ENCODE peak calls at places on chromosomes 6 and 20, in six cellular contexts. One of them, this sample, is unnamed.

GRCh38 chr6:79536615-79536968 is 638 bp downstream of the LCA5 start:
- DNase-seq in Daoy: peak; percentile 30
- DNase-seq in anterior cingulate cortex: no peak
- DNase-seq in AG09309: no peak
- DNase-seq in posterior cingulate gyrus: no peak
- DNase-seq in AG20443: peak; percentile 35
- DNase-seq in this sample: no peak

GRCh38 chr6:57283096-57283495 is 34.3 kb upstream of the PRIM2 start:
- DNase-seq in AG09309: no peak
- DNase-seq in AG20443: no peak
- DNase-seq in anterior cingulate cortex: no peak
- DNase-seq in posterior cingulate gyrus: no peak
- DNase-seq in Daoy: no peak
- DNase-seq in this sample: no peak

GRCh38 chr20:49938173-49939163 is 2.3 kb downstream of the RNF114 start:
- DNase-seq in AG20443: peak; percentile 47
- DNase-seq in AG09309: no peak
- DNase-seq in posterior cingulate gyrus: peak; percentile 79
- DNase-seq in anterior cingulate cortex: peak; percentile 5
- DNase-seq in Daoy: no peak
- DNase-seq in this sample: no peak

GRCh38 chr20:37526238-37526838 is 1.3 kb downstream of the BLCAP start:
- DNase-seq in Daoy: peak; percentile 62
- DNase-seq in AG20443: peak; percentile 72
- DNase-seq in AG09309: no peak
- DNase-seq in posterior cingulate gyrus: no peak
- DNase-seq in anterior cingulate cortex: no peak
- DNase-seq in this sample: no peak

GRCh38 chr6:35292494-35292893 is 5.1 kb upstream of the DEF6 start:
- DNase-seq in posterior cingulate gyrus: no peak
- DNase-seq in Daoy: no peak
- DNase-seq in anterior cingulate cortex: no peak
- DNase-seq in AG09309: no peak
- DNase-seq in AG20443: no peak
- DNase-seq in this sample: no peak

GRCh38 chr6:117495873-117496272 is 13.4 kb downstream of the DCBLD1 start:
- DNase-seq in anterior cingulate cortex: no peak
- DNase-seq in Daoy: no peak
- DNase-seq in AG09309: no peak
- DNase-seq in posterior cingulate gyrus: no peak
- DNase-seq in AG20443: no peak
- DNase-seq in this sample: no peak

GRCh38 chr6:112881027-112881426 is 533.9 kb downstream of the RFPL4B start:
- DNase-seq in AG09309: peak; percentile 59
- DNase-seq in AG20443: peak; percentile 28
- DNase-seq in anterior cingulate cortex: no peak
- DNase-seq in Daoy: peak; percentile 33
- DNase-seq in posterior cingulate gyrus: no peak
- DNase-seq in this sample: no peak

GRCh38 chr6:15089569-15090144 is 156.2 kb upstream of the JARID2 start:
- DNase-seq in anterior cingulate cortex: no peak
- DNase-seq in AG09309: no peak
- DNase-seq in Daoy: no peak
- DNase-seq in posterior cingulate gyrus: no peak
- DNase-seq in AG20443: no peak
- DNase-seq in this sample: no peak

GRCh38 chr6:113651120-113651519 is 206.0 kb upstream of the MARCKS start:
- DNase-seq in AG20443: no peak
- DNase-seq in posterior cingulate gyrus: peak; percentile 70
- DNase-seq in Daoy: no peak
- DNase-seq in AG09309: no peak
- DNase-seq in anterior cingulate cortex: no peak
- DNase-seq in this sample: peak; percentile 71

GRCh38 chr6:160071805-160072687 is 49.6 kb upstream of the SLC22A1 start:
- DNase-seq in posterior cingulate gyrus: no peak
- DNase-seq in anterior cingulate cortex: no peak
- DNase-seq in AG20443: peak; percentile 18
- DNase-seq in Daoy: no peak
- DNase-seq in AG09309: no peak
- DNase-seq in this sample: no peak

GRCh38 chr6:162612613-162613012 is 115.0 kb downstream of the PRKN start:
- DNase-seq in anterior cingulate cortex: no peak
- DNase-seq in AG20443: no peak
- DNase-seq in AG09309: no peak
- DNase-seq in Daoy: no peak
- DNase-seq in posterior cingulate gyrus: no peak
- DNase-seq in this sample: no peak

GRCh38 chr6:108432792-108433191 is 127.9 kb upstream of the FOXO3 start:
- DNase-seq in AG09309: no peak
- DNase-seq in Daoy: no peak
- DNase-seq in AG20443: no peak
- DNase-seq in anterior cingulate cortex: no peak
- DNase-seq in posterior cingulate gyrus: no peak
- DNase-seq in this sample: no peak

GRCh38 chr20:57653910-57654309 is 33.7 kb upstream of the ZBP1 start:
- DNase-seq in posterior cingulate gyrus: no peak
- DNase-seq in AG09309: no peak
- DNase-seq in anterior cingulate cortex: no peak
- DNase-seq in AG20443: peak; percentile 10
- DNase-seq in Daoy: no peak
- DNase-seq in this sample: no peak

GRCh38 chr6:15401769-15402250 is 155.9 kb downstream of the JARID2 start:
- DNase-seq in anterior cingulate cortex: no peak
- DNase-seq in AG20443: no peak
- DNase-seq in Daoy: no peak
- DNase-seq in AG09309: no peak
- DNase-seq in posterior cingulate gyrus: no peak
- DNase-seq in this sample: no peak

GRCh38 chr6:49333345-49334120 is 129.5 kb downstream of the MMUT start:
- DNase-seq in posterior cingulate gyrus: no peak
- DNase-seq in AG09309: no peak
- DNase-seq in AG20443: no peak
- DNase-seq in Daoy: no peak
- DNase-seq in anterior cingulate cortex: no peak
- DNase-seq in this sample: no peak

This sample was measured in substantia nigra.